ENCODE peak calls at places on chromosomes 16 and 17, in ten cellular contexts. One of them, this sample, is unnamed.

GRCh38 chr17:10295728-10296343 is 77.0 kb downstream of the MYH13 start:
- DNase-seq in left ventricle myocardium inferior: peak; percentile 37
- DNase-seq in BJ: no peak
- DNase-seq in LNCaP clone FGC: peak; percentile 46
- DNase-seq in heart right ventricle: peak; percentile 40
- DNase-seq in right lobe of liver: no peak
- DNase-seq in HFF-Myc: peak; percentile 33
- DNase-seq in H9: peak; percentile 83
- DNase-seq in nephron progenitor cell: peak; percentile 73
- DNase-seq in chondrocyte: no peak
- DNase-seq in this sample: no peak

GRCh38 chr17:46875849-46876352 is 24.5 kb downstream of the WNT9B start:
- DNase-seq in left ventricle myocardium inferior: no peak
- DNase-seq in LNCaP clone FGC: no peak
- DNase-seq in heart right ventricle: no peak
- DNase-seq in right lobe of liver: no peak
- DNase-seq in H9: no peak
- DNase-seq in HFF-Myc: no peak
- DNase-seq in nephron progenitor cell: no peak
- DNase-seq in chondrocyte: no peak
- DNase-seq in BJ: no peak
- DNase-seq in this sample: no peak

GRCh38 chr17:55264640-55265298 is at the start of gene HLF:
- DNase-seq in right lobe of liver: peak; percentile 90
- DNase-seq in left ventricle myocardium inferior: peak; percentile 83
- DNase-seq in H9: peak; percentile 84
- DNase-seq in HFF-Myc: no peak
- DNase-seq in LNCaP clone FGC: no peak
- DNase-seq in chondrocyte: no peak
- DNase-seq in nephron progenitor cell: peak; percentile 75
- DNase-seq in heart right ventricle: peak; percentile 82
- DNase-seq in BJ: no peak
- DNase-seq in this sample: peak; percentile 53

GRCh38 chr16:86015606-86016005 is 116.6 kb downstream of the IRF8 start:
- DNase-seq in heart right ventricle: no peak
- DNase-seq in H9: no peak
- DNase-seq in nephron progenitor cell: no peak
- DNase-seq in LNCaP clone FGC: no peak
- DNase-seq in left ventricle myocardium inferior: no peak
- DNase-seq in chondrocyte: peak; percentile 25
- DNase-seq in HFF-Myc: no peak
- DNase-seq in BJ: no peak
- DNase-seq in right lobe of liver: no peak
- DNase-seq in this sample: no peak

GRCh38 chr17:44220211-44221071 is 966 bp upstream of the UBTF start:
- DNase-seq in chondrocyte: no peak
- DNase-seq in nephron progenitor cell: peak; percentile 51
- DNase-seq in H9: peak; percentile 55
- DNase-seq in left ventricle myocardium inferior: peak; percentile 51
- DNase-seq in heart right ventricle: peak; percentile 43
- DNase-seq in right lobe of liver: peak; percentile 70
- DNase-seq in BJ: no peak
- DNase-seq in HFF-Myc: no peak
- DNase-seq in LNCaP clone FGC: no peak
- DNase-seq in this sample: no peak

GRCh38 chr16:75097941-75098897 is 18.4 kb downstream of the LDHD start:
- DNase-seq in H9: no peak
- DNase-seq in chondrocyte: peak; percentile 79
- DNase-seq in left ventricle myocardium inferior: no peak
- DNase-seq in nephron progenitor cell: no peak
- DNase-seq in LNCaP clone FGC: no peak
- DNase-seq in heart right ventricle: no peak
- DNase-seq in right lobe of liver: no peak
- DNase-seq in HFF-Myc: no peak
- DNase-seq in BJ: no peak
- DNase-seq in this sample: no peak

GRCh38 chr17:48973806-48974205 is 5.4 kb upstream of the GIP start:
- DNase-seq in right lobe of liver: no peak
- DNase-seq in H9: no peak
- DNase-seq in chondrocyte: peak; percentile 10
- DNase-seq in nephron progenitor cell: no peak
- DNase-seq in LNCaP clone FGC: no peak
- DNase-seq in heart right ventricle: no peak
- DNase-seq in HFF-Myc: no peak
- DNase-seq in BJ: no peak
- DNase-seq in left ventricle myocardium inferior: no peak
- DNase-seq in this sample: peak; percentile 47

GRCh38 chr17:4631431-4631830 is 10.0 kb downstream of the ALOX15 start:
- DNase-seq in LNCaP clone FGC: no peak
- DNase-seq in nephron progenitor cell: no peak
- DNase-seq in left ventricle myocardium inferior: no peak
- DNase-seq in heart right ventricle: no peak
- DNase-seq in right lobe of liver: no peak
- DNase-seq in chondrocyte: no peak
- DNase-seq in HFF-Myc: no peak
- DNase-seq in H9: no peak
- DNase-seq in BJ: no peak
- DNase-seq in this sample: no peak

GRCh38 chr16:130533-131173 is 7.8 kb downstream of the NPRL3 start:
- DNase-seq in nephron progenitor cell: no peak
- DNase-seq in LNCaP clone FGC: no peak
- DNase-seq in left ventricle myocardium inferior: no peak
- DNase-seq in right lobe of liver: no peak
- DNase-seq in HFF-Myc: no peak
- DNase-seq in chondrocyte: no peak
- DNase-seq in BJ: no peak
- DNase-seq in H9: no peak
- DNase-seq in heart right ventricle: no peak
- DNase-seq in this sample: no peak

DNA sequence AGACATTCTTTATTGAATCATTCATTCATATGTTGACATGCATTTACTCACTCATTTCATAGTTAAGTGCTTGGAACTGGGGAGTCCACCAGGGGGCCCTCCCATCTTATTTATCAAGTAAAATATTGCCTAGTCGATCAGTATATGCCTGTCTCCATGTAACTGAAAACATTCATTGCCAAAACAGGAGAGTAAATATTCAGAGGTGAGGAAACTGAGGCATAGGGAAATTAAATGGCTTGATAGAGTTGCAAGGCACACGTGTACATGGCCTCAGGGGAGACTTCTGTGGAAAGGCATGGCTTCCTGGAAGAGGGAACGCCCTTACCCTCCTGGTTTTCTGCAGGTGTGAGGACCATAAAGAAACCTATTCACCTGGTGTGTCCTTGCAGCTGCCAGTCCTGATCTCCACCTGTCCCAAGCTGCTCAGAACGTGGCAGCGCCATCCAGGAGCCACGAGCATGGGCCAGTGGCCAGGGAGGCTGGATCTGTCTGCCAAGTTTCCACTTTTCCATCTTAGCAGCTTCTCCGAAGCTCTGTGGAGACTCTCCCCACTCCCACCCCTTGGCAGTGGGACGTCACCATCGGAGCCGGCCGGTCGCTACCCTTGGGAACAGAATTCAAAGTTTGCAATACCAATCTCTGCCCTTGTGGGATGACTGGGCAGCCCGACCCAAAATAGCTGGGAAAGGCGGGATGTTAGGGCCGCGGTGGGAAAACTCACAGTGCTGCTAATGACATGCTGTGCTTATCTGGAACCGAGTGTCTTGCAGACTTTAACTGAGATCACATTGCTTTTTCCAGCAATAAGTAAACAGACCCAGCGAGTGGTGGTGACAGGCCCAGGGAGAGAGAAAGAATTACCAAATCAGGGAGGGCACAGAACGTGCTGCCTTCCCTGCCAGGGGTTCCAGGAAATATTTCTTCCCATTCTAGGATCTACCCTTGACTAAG is 4.1 kb upstream of the C1QTNF1 start:
- DNase-seq in right lobe of liver: no peak
- DNase-seq in nephron progenitor cell: no peak
- DNase-seq in H9: no peak
- DNase-seq in LNCaP clone FGC: no peak
- DNase-seq in HFF-Myc: no peak
- DNase-seq in left ventricle myocardium inferior: peak; percentile 68
- DNase-seq in BJ: no peak
- DNase-seq in chondrocyte: no peak
- DNase-seq in heart right ventricle: peak; percentile 79
- DNase-seq in this sample: no peak
- TF ChIP-seq CTCF in right lobe of liver: peak; percentile 74
- TF ChIP-seq CTCF in nephron progenitor cell: peak; percentile 34
- TF ChIP-seq CTCF in H9: peak; percentile 67
- TF ChIP-seq CTCF in LNCaP clone FGC: peak; percentile 52
- TF ChIP-seq CTCF in HFF-Myc: peak; percentile 77
- TF ChIP-seq CTCF in left ventricle myocardium inferior: peak; percentile 83
- TF ChIP-seq CTCF in BJ: peak; percentile 77
- TF ChIP-seq CTCF in chondrocyte: peak; percentile 94
- TF ChIP-seq CTCF in heart right ventricle: peak; percentile 81
- TF ChIP-seq CTCF in this sample: peak; percentile 73

DNA sequence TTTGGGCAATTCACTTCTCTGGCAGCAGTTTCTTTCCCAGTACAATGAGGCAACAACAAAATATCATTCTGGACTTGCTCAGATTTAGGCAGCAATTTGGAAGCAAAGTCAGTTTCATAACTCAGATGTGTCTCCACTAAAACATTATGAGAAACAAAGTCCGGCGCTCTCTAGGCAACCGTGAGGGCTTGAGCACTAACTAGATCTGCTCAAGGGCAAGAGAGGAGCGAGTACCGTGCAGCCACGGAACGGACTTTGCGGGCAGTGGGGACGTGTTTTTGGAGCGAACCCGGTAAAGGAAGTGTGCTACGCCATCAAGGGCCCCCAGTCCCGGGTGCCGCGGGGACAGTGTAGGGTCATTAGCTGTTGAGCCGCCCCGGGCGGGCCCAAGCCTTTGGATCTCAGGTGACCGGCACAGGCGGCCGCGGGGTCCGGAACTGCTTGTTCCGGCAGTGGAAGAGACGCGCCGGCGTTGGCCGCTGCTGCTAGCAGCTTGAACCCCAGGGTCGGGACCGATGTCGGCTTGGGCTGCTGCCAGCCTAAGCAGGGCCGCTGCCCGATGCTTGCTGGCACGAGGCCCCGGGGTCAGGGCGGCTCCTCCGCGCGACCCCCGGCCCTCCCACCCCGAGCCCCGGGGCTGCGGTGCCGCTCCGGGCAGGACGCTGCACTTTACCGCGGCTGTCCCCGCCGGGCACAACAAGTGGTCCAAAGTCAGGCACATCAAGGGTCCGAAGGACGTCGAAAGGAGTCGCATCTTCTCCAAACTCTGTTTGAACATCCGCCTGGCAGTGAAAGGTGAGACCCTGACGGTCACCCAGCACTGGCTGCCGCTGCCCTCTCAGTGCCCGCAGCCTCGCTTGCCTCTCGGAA is at the start of gene TACO1:
- DNase-seq in chondrocyte: no peak
- DNase-seq in left ventricle myocardium inferior: peak; percentile 84
- DNase-seq in heart right ventricle: peak; percentile 84
- DNase-seq in LNCaP clone FGC: peak; percentile 70
- DNase-seq in H9: peak; percentile 90
- DNase-seq in nephron progenitor cell: peak; percentile 84
- DNase-seq in HFF-Myc: peak; percentile 67
- DNase-seq in right lobe of liver: peak; percentile 87
- DNase-seq in BJ: no peak
- DNase-seq in this sample: peak; percentile 58
- TF ChIP-seq CTCF in chondrocyte: peak; percentile 11
- TF ChIP-seq CTCF in left ventricle myocardium inferior: no peak
- TF ChIP-seq CTCF in heart right ventricle: no peak
- TF ChIP-seq CTCF in LNCaP clone FGC: no peak
- TF ChIP-seq CTCF in H9: no peak
- TF ChIP-seq CTCF in nephron progenitor cell: no peak
- TF ChIP-seq CTCF in HFF-Myc: no peak
- TF ChIP-seq CTCF in right lobe of liver: no peak
- TF ChIP-seq CTCF in BJ: no peak
- TF ChIP-seq CTCF in this sample: no peak

GRCh38 chr17:57121308-57122042 is 36.4 kb downstream of the AKAP1 start:
- DNase-seq in HFF-Myc: no peak
- DNase-seq in chondrocyte: no peak
- DNase-seq in H9: peak; percentile 72
- DNase-seq in LNCaP clone FGC: peak; percentile 41
- DNase-seq in nephron progenitor cell: peak; percentile 66
- DNase-seq in BJ: no peak
- DNase-seq in left ventricle myocardium inferior: no peak
- DNase-seq in heart right ventricle: peak; percentile 29
- DNase-seq in right lobe of liver: no peak
- DNase-seq in this sample: no peak
- TF ChIP-seq CTCF in HFF-Myc: peak; percentile 52
- TF ChIP-seq CTCF in chondrocyte: peak; percentile 80
- TF ChIP-seq CTCF in H9: peak; percentile 69
- TF ChIP-seq CTCF in LNCaP clone FGC: peak; percentile 72
- TF ChIP-seq CTCF in nephron progenitor cell: peak; percentile 62
- TF ChIP-seq CTCF in BJ: peak; percentile 66
- TF ChIP-seq CTCF in left ventricle myocardium inferior: peak; percentile 56
- TF ChIP-seq CTCF in heart right ventricle: peak; percentile 48
- TF ChIP-seq CTCF in right lobe of liver: peak; percentile 18
- TF ChIP-seq CTCF in this sample: peak; percentile 60

GRCh38 chr16:48256579-48257177 is 9.3 kb upstream of the ABCC11 start:
- DNase-seq in HFF-Myc: no peak
- DNase-seq in LNCaP clone FGC: no peak
- DNase-seq in left ventricle myocardium inferior: no peak
- DNase-seq in heart right ventricle: no peak
- DNase-seq in nephron progenitor cell: no peak
- DNase-seq in BJ: no peak
- DNase-seq in H9: no peak
- DNase-seq in chondrocyte: no peak
- DNase-seq in right lobe of liver: no peak
- DNase-seq in this sample: no peak

GRCh38 chr16:48261569-48261968 is 14.2 kb upstream of the ABCC11 start:
- DNase-seq in chondrocyte: no peak
- DNase-seq in heart right ventricle: no peak
- DNase-seq in right lobe of liver: no peak
- DNase-seq in LNCaP clone FGC: peak; percentile 78
- DNase-seq in nephron progenitor cell: no peak
- DNase-seq in HFF-Myc: no peak
- DNase-seq in left ventricle myocardium inferior: no peak
- DNase-seq in H9: no peak
- DNase-seq in BJ: no peak
- DNase-seq in this sample: no peak
- TF ChIP-seq CTCF in chondrocyte: no peak
- TF ChIP-seq CTCF in heart right ventricle: no peak
- TF ChIP-seq CTCF in right lobe of liver: no peak
- TF ChIP-seq CTCF in LNCaP clone FGC: no peak
- TF ChIP-seq CTCF in nephron progenitor cell: no peak
- TF ChIP-seq CTCF in HFF-Myc: no peak
- TF ChIP-seq CTCF in left ventricle myocardium inferior: no peak
- TF ChIP-seq CTCF in H9: no peak
- TF ChIP-seq CTCF in BJ: no peak
- TF ChIP-seq CTCF in this sample: no peak

DNA sequence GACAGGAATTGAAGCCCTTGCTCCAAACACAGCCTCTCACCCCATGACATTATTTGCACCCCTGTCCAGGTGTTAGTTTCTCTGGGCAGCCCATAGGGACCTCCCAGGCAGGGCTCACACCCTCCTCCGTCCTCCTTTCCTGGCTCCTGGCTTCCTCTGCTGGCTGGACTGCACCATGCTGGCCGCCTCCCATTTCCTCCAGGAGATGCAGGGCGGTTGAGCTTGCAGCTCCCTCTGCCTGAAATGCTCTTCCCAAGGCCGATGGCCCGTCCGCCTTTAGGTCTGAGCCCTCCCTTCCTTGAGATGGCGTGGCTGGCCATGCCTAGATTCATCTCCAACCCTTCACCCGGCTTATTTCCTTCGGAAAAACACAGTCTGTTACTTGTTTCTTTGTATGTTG is 334.8 kb downstream of the SNX29 start:
- DNase-seq in heart right ventricle: peak; percentile 29
- DNase-seq in right lobe of liver: no peak
- DNase-seq in H9: peak; percentile 77
- DNase-seq in left ventricle myocardium inferior: no peak
- DNase-seq in BJ: no peak
- DNase-seq in chondrocyte: no peak
- DNase-seq in nephron progenitor cell: peak; percentile 18
- DNase-seq in LNCaP clone FGC: no peak
- DNase-seq in HFF-Myc: no peak
- DNase-seq in this sample: no peak
- TF ChIP-seq CTCF in heart right ventricle: no peak
- TF ChIP-seq CTCF in right lobe of liver: no peak
- TF ChIP-seq CTCF in H9: peak; percentile 25
- TF ChIP-seq CTCF in left ventricle myocardium inferior: peak; percentile 35
- TF ChIP-seq CTCF in BJ: no peak
- TF ChIP-seq CTCF in chondrocyte: no peak
- TF ChIP-seq CTCF in nephron progenitor cell: no peak
- TF ChIP-seq CTCF in LNCaP clone FGC: no peak
- TF ChIP-seq CTCF in HFF-Myc: no peak
- TF ChIP-seq CTCF in this sample: no peak